ENCODE peak calls at places on chromosomes 5 and 9, in nine cellular contexts. One of them, this sample, is unnamed.

GRCh38 chr9:94586316-94586715 is 7.3 kb downstream of the FBP2 start:
- DNase-seq in ovary: no peak
- DNase-seq in psoas muscle: no peak
- DNase-seq in GM23338: no peak
- DNase-seq in mesothelial cell of epicardium: no peak
- DNase-seq in astrocyte: no peak
- DNase-seq in left lung: no peak
- DNase-seq in progenitor cell of endocrine pancreas: no peak
- DNase-seq in transverse colon: no peak
- DNase-seq in this sample: no peak

GRCh38 chr9:123394291-123395235 is 38.6 kb downstream of the CRB2 start:
- DNase-seq in ovary: no peak
- DNase-seq in psoas muscle: no peak
- DNase-seq in GM23338: no peak
- DNase-seq in mesothelial cell of epicardium: no peak
- DNase-seq in astrocyte: no peak
- DNase-seq in left lung: no peak
- DNase-seq in progenitor cell of endocrine pancreas: no peak
- DNase-seq in transverse colon: no peak
- DNase-seq in this sample: no peak

GRCh38 chr5:144093400-144093799 is 77.1 kb downstream of the YIPF5 start:
- DNase-seq in ovary: no peak
- DNase-seq in psoas muscle: no peak
- DNase-seq in GM23338: peak; percentile 23
- DNase-seq in mesothelial cell of epicardium: no peak
- DNase-seq in astrocyte: no peak
- DNase-seq in left lung: no peak
- DNase-seq in progenitor cell of endocrine pancreas: no peak
- DNase-seq in transverse colon: no peak
- DNase-seq in this sample: no peak

GRCh38 chr9:77454668-77455067 is 193.5 kb downstream of the GNA14 start:
- DNase-seq in ovary: no peak
- DNase-seq in psoas muscle: no peak
- DNase-seq in GM23338: no peak
- DNase-seq in mesothelial cell of epicardium: no peak
- DNase-seq in astrocyte: peak; percentile 57
- DNase-seq in left lung: no peak
- DNase-seq in progenitor cell of endocrine pancreas: no peak
- DNase-seq in transverse colon: no peak
- DNase-seq in this sample: no peak

GRCh38 chr9:5062631-5063030 is 77.6 kb downstream of the JAK2 start:
- DNase-seq in ovary: no peak
- DNase-seq in psoas muscle: no peak
- DNase-seq in GM23338: no peak
- DNase-seq in mesothelial cell of epicardium: no peak
- DNase-seq in astrocyte: no peak
- DNase-seq in left lung: no peak
- DNase-seq in progenitor cell of endocrine pancreas: no peak
- DNase-seq in transverse colon: no peak
- DNase-seq in this sample: no peak

GRCh38 chr5:96250782-96251181 is 182.3 kb downstream of the PCSK1 start:
- DNase-seq in ovary: no peak
- DNase-seq in psoas muscle: no peak
- DNase-seq in GM23338: no peak
- DNase-seq in mesothelial cell of epicardium: no peak
- DNase-seq in astrocyte: no peak
- DNase-seq in left lung: no peak
- DNase-seq in progenitor cell of endocrine pancreas: no peak
- DNase-seq in transverse colon: no peak
- DNase-seq in this sample: no peak

GRCh38 chr5:178250263-178250662 is 17.7 kb upstream of the PHYKPL start:
- DNase-seq in ovary: no peak
- DNase-seq in psoas muscle: no peak
- DNase-seq in GM23338: no peak
- DNase-seq in mesothelial cell of epicardium: no peak
- DNase-seq in astrocyte: no peak
- DNase-seq in left lung: no peak
- DNase-seq in progenitor cell of endocrine pancreas: no peak
- DNase-seq in transverse colon: no peak
- DNase-seq in this sample: no peak

GRCh38 chr5:65018763-65019162 is 250.0 kb downstream of the CWC27 start:
- DNase-seq in ovary: no peak
- DNase-seq in psoas muscle: no peak
- DNase-seq in GM23338: no peak
- DNase-seq in mesothelial cell of epicardium: no peak
- DNase-seq in astrocyte: no peak
- DNase-seq in left lung: no peak
- DNase-seq in progenitor cell of endocrine pancreas: no peak
- DNase-seq in transverse colon: no peak
- DNase-seq in this sample: no peak

GRCh38 chr5:72065751-72066255 is 41.5 kb upstream of the MAP1B start:
- DNase-seq in ovary: no peak
- DNase-seq in psoas muscle: no peak
- DNase-seq in GM23338: peak; percentile 93
- DNase-seq in mesothelial cell of epicardium: peak; percentile 49
- DNase-seq in astrocyte: peak; percentile 33
- DNase-seq in left lung: no peak
- DNase-seq in progenitor cell of endocrine pancreas: peak; percentile 17
- DNase-seq in transverse colon: no peak
- DNase-seq in this sample: no peak

DNA sequence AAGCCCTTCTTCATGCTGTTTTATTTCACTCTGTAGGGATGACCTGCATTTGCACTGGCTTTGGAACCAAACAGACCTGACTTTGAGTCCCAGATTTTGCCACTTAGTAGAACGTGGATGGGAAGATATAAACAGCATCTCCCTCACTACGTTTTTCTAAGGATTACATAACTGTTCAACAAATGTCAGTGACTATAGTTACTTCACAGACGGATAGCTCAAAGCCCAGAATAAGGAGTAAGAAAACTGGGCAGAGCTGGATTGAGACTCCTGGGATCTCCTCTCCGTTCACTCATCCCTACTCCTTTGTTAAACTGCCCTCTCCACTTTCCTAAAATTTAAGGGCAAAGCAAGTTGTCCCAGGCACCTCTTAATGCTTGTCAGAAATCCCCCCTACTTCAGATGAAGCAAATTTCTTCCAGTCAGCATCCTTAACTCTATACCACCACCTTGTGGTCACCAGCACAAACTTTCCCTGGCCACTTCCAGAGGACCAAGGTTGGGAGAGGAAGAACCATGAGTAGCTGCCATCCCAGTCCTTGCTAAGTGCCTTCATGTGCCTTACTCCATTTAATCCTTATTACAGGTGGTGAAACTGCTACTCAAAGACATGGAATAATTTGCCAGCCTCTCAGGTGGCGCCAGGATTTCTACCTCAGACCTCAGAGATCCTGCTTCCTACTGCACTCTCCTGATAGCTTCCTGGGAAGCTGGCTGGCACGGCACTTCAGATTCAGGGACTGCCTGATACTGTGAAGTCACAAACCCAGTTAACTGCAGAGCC is 38.4 kb downstream of the EGR1 start:
- DNase-seq in ovary: peak; percentile 52
- DNase-seq in psoas muscle: no peak
- DNase-seq in GM23338: peak; percentile 87
- DNase-seq in mesothelial cell of epicardium: no peak
- DNase-seq in astrocyte: peak; percentile 30
- DNase-seq in left lung: no peak
- DNase-seq in progenitor cell of endocrine pancreas: no peak
- DNase-seq in transverse colon: peak; percentile 19
- DNase-seq in this sample: peak; percentile 59
- TF ChIP-seq CTCF in ovary: no peak
- TF ChIP-seq CTCF in psoas muscle: peak; percentile 73
- TF ChIP-seq CTCF in GM23338: peak; percentile 83
- TF ChIP-seq CTCF in mesothelial cell of epicardium: peak; percentile 65
- TF ChIP-seq CTCF in astrocyte: peak; percentile 78
- TF ChIP-seq CTCF in left lung: peak; percentile 79
- TF ChIP-seq CTCF in progenitor cell of endocrine pancreas: peak; percentile 71
- TF ChIP-seq CTCF in transverse colon: peak; percentile 83
- TF ChIP-seq CTCF in this sample: peak; percentile 68

DNA sequence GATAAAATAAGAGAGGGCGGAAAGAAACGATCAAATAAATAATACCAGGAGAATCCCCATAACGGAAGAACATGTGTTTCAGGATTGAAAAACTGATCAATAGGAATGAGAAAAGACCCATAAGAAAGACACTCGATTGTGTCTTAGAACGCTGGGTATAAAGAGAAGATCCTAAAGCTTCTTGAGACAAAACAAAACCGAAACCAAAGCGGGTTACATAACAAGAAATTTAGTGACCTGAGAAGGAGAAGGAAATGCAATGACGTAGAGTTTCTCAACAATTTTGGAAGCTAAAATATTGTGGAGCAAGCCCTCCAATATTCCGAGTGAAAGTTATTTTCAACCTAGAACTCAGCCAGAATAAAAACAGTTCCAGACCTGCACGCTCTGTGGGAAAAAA is 81.8 kb upstream of the FREM1 start:
- DNase-seq in ovary: no peak
- DNase-seq in psoas muscle: no peak
- DNase-seq in GM23338: no peak
- DNase-seq in mesothelial cell of epicardium: no peak
- DNase-seq in astrocyte: no peak
- DNase-seq in left lung: no peak
- DNase-seq in progenitor cell of endocrine pancreas: no peak
- DNase-seq in transverse colon: no peak
- DNase-seq in this sample: no peak
- TF ChIP-seq CTCF in ovary: no peak
- TF ChIP-seq CTCF in psoas muscle: no peak
- TF ChIP-seq CTCF in GM23338: no peak
- TF ChIP-seq CTCF in mesothelial cell of epicardium: no peak
- TF ChIP-seq CTCF in astrocyte: no peak
- TF ChIP-seq CTCF in left lung: no peak
- TF ChIP-seq CTCF in progenitor cell of endocrine pancreas: no peak
- TF ChIP-seq CTCF in transverse colon: no peak
- TF ChIP-seq CTCF in this sample: no peak

DNA sequence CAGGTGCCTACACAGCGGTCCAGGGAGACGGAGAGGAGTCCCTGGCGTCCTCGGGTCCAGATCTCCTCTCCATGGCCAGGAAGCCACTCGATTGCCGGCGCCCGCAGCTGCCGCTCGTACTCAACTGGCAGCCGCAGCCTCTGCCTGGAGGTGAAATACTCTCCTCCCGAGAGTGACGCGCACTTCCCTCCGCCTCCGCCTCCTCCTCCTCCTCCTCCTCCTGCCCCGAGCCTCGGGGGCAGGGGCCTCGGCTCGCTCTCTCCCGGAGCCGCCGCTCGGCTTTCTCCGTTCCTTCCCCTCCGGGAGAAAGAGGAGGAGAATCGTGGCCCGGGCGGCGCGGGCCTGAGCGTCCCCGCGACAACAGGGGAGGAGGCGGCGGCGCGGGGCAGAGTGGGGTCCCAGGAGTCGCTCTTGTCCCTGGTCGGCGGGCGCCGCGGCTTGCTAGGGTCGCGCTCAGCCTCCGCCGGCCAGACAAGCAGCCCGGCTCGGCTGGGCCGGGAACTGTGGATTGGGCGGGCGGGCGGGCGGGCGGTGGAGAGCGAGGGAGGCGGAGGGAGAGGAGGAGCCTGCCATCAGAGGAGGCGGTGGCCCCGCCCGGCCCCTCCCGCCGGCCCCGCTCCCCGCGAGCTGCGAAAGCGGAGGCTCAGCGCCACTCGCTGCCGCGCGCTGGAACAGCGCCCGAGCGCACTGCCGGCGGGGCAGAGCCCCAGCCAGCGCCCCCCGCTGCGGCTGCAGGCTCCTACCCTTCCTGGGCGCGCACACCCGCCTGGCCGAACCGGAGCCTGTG is at the start of gene CEMIP2:
- DNase-seq in ovary: peak; percentile 90
- DNase-seq in psoas muscle: peak; percentile 89
- DNase-seq in GM23338: peak; percentile 90
- DNase-seq in mesothelial cell of epicardium: peak; percentile 88
- DNase-seq in astrocyte: peak; percentile 79
- DNase-seq in left lung: peak; percentile 94
- DNase-seq in progenitor cell of endocrine pancreas: peak; percentile 79
- DNase-seq in transverse colon: peak; percentile 94
- DNase-seq in this sample: peak; percentile 85
- TF ChIP-seq CTCF in ovary: no peak
- TF ChIP-seq CTCF in psoas muscle: no peak
- TF ChIP-seq CTCF in GM23338: peak; percentile 77
- TF ChIP-seq CTCF in mesothelial cell of epicardium: peak; percentile 10
- TF ChIP-seq CTCF in astrocyte: peak; percentile 6
- TF ChIP-seq CTCF in left lung: peak; percentile 43
- TF ChIP-seq CTCF in progenitor cell of endocrine pancreas: peak; percentile 59
- TF ChIP-seq CTCF in transverse colon: no peak
- TF ChIP-seq CTCF in this sample: no peak

GRCh38 chr9:98944130-98945074 is 695 bp downstream of the COL15A1 start:
- DNase-seq in ovary: peak; percentile 41
- DNase-seq in psoas muscle: no peak
- DNase-seq in GM23338: peak; percentile 71
- DNase-seq in mesothelial cell of epicardium: peak; percentile 48
- DNase-seq in astrocyte: no peak
- DNase-seq in left lung: no peak
- DNase-seq in progenitor cell of endocrine pancreas: peak; percentile 14
- DNase-seq in transverse colon: no peak
- DNase-seq in this sample: peak; percentile 6

GRCh38 chr9:98940278-98940677 is 3.4 kb upstream of the COL15A1 start:
- DNase-seq in ovary: no peak
- DNase-seq in psoas muscle: no peak
- DNase-seq in GM23338: no peak
- DNase-seq in mesothelial cell of epicardium: no peak
- DNase-seq in astrocyte: no peak
- DNase-seq in left lung: no peak
- DNase-seq in progenitor cell of endocrine pancreas: no peak
- DNase-seq in transverse colon: no peak
- DNase-seq in this sample: no peak

GRCh38 chr9:98941946-98942523 is 1.7 kb upstream of the COL15A1 start:
- DNase-seq in ovary: no peak
- DNase-seq in psoas muscle: no peak
- DNase-seq in GM23338: no peak
- DNase-seq in mesothelial cell of epicardium: no peak
- DNase-seq in astrocyte: no peak
- DNase-seq in left lung: no peak
- DNase-seq in progenitor cell of endocrine pancreas: no peak
- DNase-seq in transverse colon: no peak
- DNase-seq in this sample: no peak

GRCh38 chr9:98942906-98943681 is 613 bp upstream of the COL15A1 start:
- DNase-seq in ovary: no peak
- DNase-seq in psoas muscle: no peak
- DNase-seq in GM23338: no peak
- DNase-seq in mesothelial cell of epicardium: no peak
- DNase-seq in astrocyte: no peak
- DNase-seq in left lung: no peak
- DNase-seq in progenitor cell of endocrine pancreas: no peak
- DNase-seq in transverse colon: no peak
- DNase-seq in this sample: no peak

DNA sequence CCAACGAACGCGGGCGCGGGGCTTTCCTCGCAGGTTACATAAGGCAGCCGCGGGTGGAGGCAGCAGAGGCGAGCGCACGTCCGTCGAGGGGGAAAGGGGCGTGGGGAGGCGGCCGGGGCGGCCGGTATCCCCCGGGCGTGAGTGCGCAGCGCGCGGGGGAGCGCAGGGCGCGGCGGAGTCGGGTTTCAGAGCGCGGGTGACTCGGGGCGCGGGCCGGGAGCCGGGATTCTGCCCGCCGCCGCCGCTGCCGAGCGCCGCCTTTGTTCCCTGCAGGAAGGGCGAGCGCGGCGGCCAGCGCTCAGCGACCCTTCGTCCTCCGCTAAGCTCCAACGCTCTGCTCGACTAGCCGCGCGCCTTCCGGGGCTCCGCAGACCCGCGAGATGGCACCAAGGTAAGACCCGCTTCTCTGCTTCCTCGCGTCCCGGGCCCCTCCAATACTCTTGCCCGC is at the start of gene COL15A1:
- DNase-seq in ovary: peak; percentile 64
- DNase-seq in psoas muscle: peak; percentile 42
- DNase-seq in GM23338: peak; percentile 75
- DNase-seq in mesothelial cell of epicardium: peak; percentile 69
- DNase-seq in astrocyte: no peak
- DNase-seq in left lung: no peak
- DNase-seq in progenitor cell of endocrine pancreas: peak; percentile 29
- DNase-seq in transverse colon: no peak
- DNase-seq in this sample: no peak
- TF ChIP-seq CTCF in ovary: no peak
- TF ChIP-seq CTCF in psoas muscle: no peak
- TF ChIP-seq CTCF in GM23338: no peak
- TF ChIP-seq CTCF in mesothelial cell of epicardium: no peak
- TF ChIP-seq CTCF in astrocyte: no peak
- TF ChIP-seq CTCF in left lung: no peak
- TF ChIP-seq CTCF in progenitor cell of endocrine pancreas: no peak
- TF ChIP-seq CTCF in transverse colon: no peak
- TF ChIP-seq CTCF in this sample: no peak

This sample was measured in Calu3.